ENCODE peak calls at places on chromosomes 4 and X, in nine cellular contexts. O is HCT116, B is adrenal gland, A is uterus, S is H54, Q is GM12892, G is ovary, R is HepG2, C is heart left ventricle. E is an unnamed sample.
A peak's percentile ranks its signal among the peaks of the same experiment; 100 is the strongest.

GRCh38 chr4:177480796-177481195 is 38.6 kb upstream of the AGA start:
- DNase-seq in O (no peak), C (no peak), B (no peak), S (no peak), Q (no peak), G (no peak), R (no peak), A (no peak), E (no peak)

GRCh38 chr4:5028480-5028879 is 9.2 kb upstream of the CYTL1 start:
- DNase-seq in B (no peak), C (no peak), S (no peak), A (no peak), O (no peak), R (no peak), G (no peak), Q (no peak), E (no peak)

GRCh38 chrX:56729152-56729557 is at the start of gene NBDY:
- DNase-seq in S (no peak), B (peak; percentile 34), O (no peak), G (peak; percentile 48), C (peak; percentile 54), R (no peak), A (peak; percentile 34), Q (no peak), E (no peak)

GRCh38 chr4:86033171-86033570 is 326.7 kb downstream of the MAPK10 start:
- DNase-seq in A (peak; percentile 40), O (no peak), G (no peak), S (no peak), B (peak; percentile 40), R (no peak), C (peak; percentile 61), Q (no peak), E (no peak)

GRCh38 chr4:93317046-93317445 is 511.5 kb upstream of the ATOH1 start:
- DNase-seq in R (no peak), G (no peak), C (no peak), A (no peak), B (no peak), Q (no peak), O (no peak), S (no peak), E (no peak)

GRCh38 chr4:81562093-81562492 is 90.4 kb upstream of the RASGEF1B start:
- DNase-seq in R (no peak), G (no peak), Q (peak; percentile 17), A (no peak), B (no peak), C (no peak), O (no peak), S (no peak), E (peak; percentile 14)

GRCh38 chrX:15930585-15930984 is 76.0 kb upstream of the AP1S2 start:
- DNase-seq in B (no peak), C (no peak), G (no peak), O (no peak), Q (no peak), S (no peak), A (no peak), R (no peak), E (no peak)

GRCh38 chr4:132101526-132101925 is 1047.6 kb upstream of the PCDH10 start:
- DNase-seq in S (no peak), B (no peak), O (no peak), Q (no peak), G (no peak), A (no peak), R (no peak), C (no peak), E (no peak)

GRCh38 chr4:11165052-11165451 is 263.6 kb downstream of the HS3ST1 start:
- DNase-seq in B (no peak), Q (no peak), A (no peak), C (no peak), O (peak; percentile 19), G (no peak), R (no peak), S (no peak), E (no peak)

GRCh38 chr4:6987566-6987920 is 55.6 kb upstream of the TADA2B start:
- DNase-seq in B (no peak), S (no peak), A (no peak), R (no peak), O (no peak), Q (no peak), C (no peak), G (no peak), E (no peak)

GRCh38 chr4:6182390-6183280 is 17.7 kb downstream of the JAKMIP1 start:
- DNase-seq in O (no peak), A (no peak), Q (no peak), S (no peak), C (no peak), B (no peak), G (no peak), R (no peak), E (no peak)

GRCh38 chrX:41234962-41235361 is 99.0 kb upstream of the DDX3X start:
- DNase-seq in R (no peak), S (no peak), A (no peak), Q (no peak), C (no peak), G (no peak), B (no peak), O (no peak), E (no peak)

GRCh38 chr4:83174844-83175414 is 60.4 kb upstream of the PLAC8 start:
- DNase-seq in G (no peak), O (no peak), B (no peak), C (no peak), A (no peak), R (no peak), Q (peak; percentile 23), S (no peak), E (no peak)

GRCh38 chr4:156575430-156576073 is 396.0 kb downstream of the PDGFC start:
- DNase-seq in S (no peak), C (no peak), Q (no peak), G (no peak), A (no peak), R (no peak), B (no peak), O (no peak), E (no peak)

GRCh38 chr4:100208964-100209363 is 18.7 kb upstream of the DDIT4L start:
- DNase-seq in C (no peak), R (no peak), B (no peak), Q (no peak), G (no peak), S (no peak), A (no peak), O (no peak), E (no peak)

GRCh38 chrX:57134702-57135101 is 2.5 kb downstream of the SPIN2A start:
- DNase-seq in O (no peak), Q (no peak), R (no peak), S (no peak), A (no peak), C (no peak), B (no peak), G (no peak), E (no peak)

GRCh38 chr4:1569461-1570151 is 114.5 kb downstream of the FAM53A start:
- DNase-seq in Q (no peak), G (no peak), R (no peak), O (no peak), C (no peak), S (no peak), B (no peak), A (no peak), E (no peak)

GRCh38 chr4:9762823-9763475 is 18.5 kb upstream of the DRD5 start:
- DNase-seq in Q (peak; percentile 29), A (peak; percentile 35), O (peak; percentile 70), S (peak; percentile 19), G (peak; percentile 55), R (peak; percentile 71), B (peak; percentile 71), C (no peak), E (peak; percentile 29)

GRCh38 chr4:98873059-98873458 is 55.9 kb downstream of the EIF4E start:
- DNase-seq in A (no peak), B (no peak), O (no peak), Q (no peak), S (no peak), G (no peak), R (no peak), C (no peak), E (no peak)

GRCh38 chrX:21944136-21944615 is 3.7 kb downstream of the SMS start:
- DNase-seq in O (no peak), A (no peak), Q (no peak), G (no peak), S (no peak), B (no peak), C (no peak), R (no peak), E (no peak)

GRCh38 chrX:17160971-17161370 is 214.0 kb upstream of the NHS start:
- DNase-seq in C (no peak), S (no peak), R (no peak), B (no peak), G (no peak), O (no peak), A (no peak), Q (no peak), E (no peak)

GRCh38 chrX:154121961-154122360 is 22.1 kb upstream of the OPN1LW start:
- DNase-seq in B (no peak), A (peak; percentile 24), O (no peak), G (no peak), C (no peak), S (no peak), Q (no peak), R (no peak), E (no peak)

GRCh38 chr4:64230709-64231310 is 178.4 kb downstream of the TECRL start:
- DNase-seq in G (no peak), O (peak; percentile 8), B (no peak), R (no peak), C (no peak), S (no peak), Q (no peak), A (no peak), E (no peak)

GRCh38 chrX:19670854-19671620 is 155.7 kb upstream of the MAP3K15 start:
- DNase-seq in B (no peak), Q (no peak), R (peak; percentile 79), G (no peak), C (no peak), O (peak; percentile 79), S (no peak), A (peak; percentile 47), E (no peak)
- TF ChIP-seq POLR2A in B (no peak), Q (no peak), R (no peak), G (no peak), C (no peak), O (no peak), S (no peak), A (no peak), E (no peak)

GRCh38 chr4:110193822-110194761 is 4.3 kb downstream of the ELOVL6 start:
- DNase-seq in R (peak; percentile 74), O (peak; percentile 88), C (no peak), A (peak; percentile 89), G (peak; percentile 23), S (peak; percentile 61), Q (peak; percentile 29), B (peak; percentile 81), E (peak; percentile 41)
- TF ChIP-seq POLR2A in R (peak; percentile 89), O (peak; percentile 90), C (no peak), A (peak; percentile 30), G (no peak), S (no peak), Q (peak; percentile 83), B (peak; percentile 78), E (peak; percentile 79)

GRCh38 chr4:153638011-153638410 is 46.1 kb upstream of the TLR2 start:
- DNase-seq in Q (no peak), O (no peak), B (no peak), G (no peak), S (no peak), R (no peak), C (no peak), A (no peak), E (no peak)
- TF ChIP-seq POLR2A in Q (peak; percentile 50), O (no peak), B (no peak), G (no peak), S (no peak), R (no peak), C (no peak), A (no peak), E (peak; percentile 11)

GRCh38 chr4:78227411-78228057 is 170.4 kb downstream of the FRAS1 start:
- DNase-seq in G (no peak), O (no peak), S (no peak), Q (no peak), B (no peak), A (no peak), C (no peak), R (no peak), E (no peak)
- TF ChIP-seq POLR2A in G (no peak), O (no peak), S (no peak), Q (no peak), B (no peak), A (no peak), C (no peak), R (no peak), E (no peak)